ENCODE peak calls at places on chromosome 20, in eight cellular contexts. One of them, this sample, is unnamed.

GRCh38 chr20:5535211-5535756 is 214.9 kb upstream of the SHLD1 start:
- DNase-seq in H7: no peak
- DNase-seq in fibroblast of lung: peak; percentile 97
- DNase-seq in LoVo: no peak
- DNase-seq in heart right ventricle: no peak
- DNase-seq in SW 1271: no peak
- DNase-seq in left cardiac atrium: no peak
- DNase-seq in hypothalamus: no peak
- DNase-seq in this sample: no peak

GRCh38 chr20:38658879-38659612 is 57.4 kb downstream of the ARHGAP40 start:
- DNase-seq in left cardiac atrium: peak; percentile 29
- DNase-seq in H7: peak; percentile 85
- DNase-seq in heart right ventricle: no peak
- DNase-seq in hypothalamus: peak; percentile 40
- DNase-seq in fibroblast of lung: no peak
- DNase-seq in LoVo: peak; percentile 37
- DNase-seq in SW 1271: peak; percentile 53
- DNase-seq in this sample: peak; percentile 32

GRCh38 chr20:43457640-43458421 is at the start of gene SRSF6:
- DNase-seq in H7: peak; percentile 93
- DNase-seq in fibroblast of lung: peak; percentile 92
- DNase-seq in heart right ventricle: peak; percentile 94
- DNase-seq in LoVo: peak; percentile 87
- DNase-seq in hypothalamus: peak; percentile 94
- DNase-seq in SW 1271: peak; percentile 90
- DNase-seq in left cardiac atrium: peak; percentile 97
- DNase-seq in this sample: peak; percentile 95

GRCh38 chr20:17969276-17969883 is 562 bp downstream of the MGME1 start:
- DNase-seq in heart right ventricle: peak; percentile 37
- DNase-seq in LoVo: peak; percentile 60
- DNase-seq in left cardiac atrium: no peak
- DNase-seq in SW 1271: peak; percentile 75
- DNase-seq in fibroblast of lung: peak; percentile 37
- DNase-seq in hypothalamus: peak; percentile 29
- DNase-seq in H7: peak; percentile 50
- DNase-seq in this sample: no peak

GRCh38 chr20:15011631-15012030 is 674.2 kb upstream of the FLRT3 start:
- DNase-seq in fibroblast of lung: no peak
- DNase-seq in H7: no peak
- DNase-seq in hypothalamus: no peak
- DNase-seq in left cardiac atrium: no peak
- DNase-seq in heart right ventricle: no peak
- DNase-seq in LoVo: no peak
- DNase-seq in SW 1271: no peak
- DNase-seq in this sample: no peak

GRCh38 chr20:61608275-61609085 is 356.4 kb downstream of the CDH4 start:
- DNase-seq in SW 1271: no peak
- DNase-seq in hypothalamus: no peak
- DNase-seq in fibroblast of lung: peak; percentile 25
- DNase-seq in heart right ventricle: no peak
- DNase-seq in H7: peak; percentile 87
- DNase-seq in left cardiac atrium: no peak
- DNase-seq in LoVo: peak; percentile 18
- DNase-seq in this sample: no peak

GRCh38 chr20:38143646-38144554 is 21.2 kb downstream of the TGM2 start:
- DNase-seq in SW 1271: peak; percentile 78
- DNase-seq in left cardiac atrium: peak; percentile 67
- DNase-seq in LoVo: peak; percentile 82
- DNase-seq in hypothalamus: no peak
- DNase-seq in heart right ventricle: peak; percentile 57
- DNase-seq in fibroblast of lung: peak; percentile 70
- DNase-seq in H7: no peak
- DNase-seq in this sample: no peak

GRCh38 chr20:32558526-32558925 is 26.6 kb downstream of the NOL4L start:
- DNase-seq in fibroblast of lung: no peak
- DNase-seq in left cardiac atrium: no peak
- DNase-seq in heart right ventricle: no peak
- DNase-seq in SW 1271: no peak
- DNase-seq in hypothalamus: no peak
- DNase-seq in H7: peak; percentile 77
- DNase-seq in LoVo: no peak
- DNase-seq in this sample: no peak

GRCh38 chr20:63215101-63216040 is 560 bp downstream of the YTHDF1 start:
- DNase-seq in SW 1271: peak; percentile 60
- DNase-seq in fibroblast of lung: peak; percentile 64
- DNase-seq in hypothalamus: no peak
- DNase-seq in LoVo: peak; percentile 60
- DNase-seq in left cardiac atrium: no peak
- DNase-seq in heart right ventricle: no peak
- DNase-seq in H7: peak; percentile 91
- DNase-seq in this sample: no peak

GRCh38 chr20:5400164-5400762 is 83.5 kb upstream of the PROKR2 start:
- DNase-seq in left cardiac atrium: no peak
- DNase-seq in SW 1271: no peak
- DNase-seq in fibroblast of lung: peak; percentile 2
- DNase-seq in hypothalamus: no peak
- DNase-seq in H7: peak; percentile 19
- DNase-seq in heart right ventricle: peak; percentile 6
- DNase-seq in LoVo: peak; percentile 19
- DNase-seq in this sample: no peak

GRCh38 chr20:51636123-51636522 is 93.6 kb upstream of the NFATC2 start:
- DNase-seq in left cardiac atrium: no peak
- DNase-seq in H7: no peak
- DNase-seq in heart right ventricle: no peak
- DNase-seq in SW 1271: peak; percentile 48
- DNase-seq in LoVo: no peak
- DNase-seq in fibroblast of lung: no peak
- DNase-seq in hypothalamus: no peak
- DNase-seq in this sample: no peak

GRCh38 chr20:25623225-25623735 is 534 bp downstream of the NANP start:
- DNase-seq in LoVo: no peak
- DNase-seq in hypothalamus: peak; percentile 18
- DNase-seq in fibroblast of lung: no peak
- DNase-seq in SW 1271: peak; percentile 49
- DNase-seq in left cardiac atrium: peak; percentile 60
- DNase-seq in H7: peak; percentile 66
- DNase-seq in heart right ventricle: peak; percentile 22
- DNase-seq in this sample: peak; percentile 18

GRCh38 chr20:17615645-17616479 is 46.0 kb downstream of the DSTN start:
- DNase-seq in heart right ventricle: no peak
- DNase-seq in H7: peak; percentile 31
- DNase-seq in fibroblast of lung: no peak
- DNase-seq in hypothalamus: no peak
- DNase-seq in left cardiac atrium: no peak
- DNase-seq in LoVo: no peak
- DNase-seq in SW 1271: no peak
- DNase-seq in this sample: no peak

GRCh38 chr20:4008877-4009276 is 6.5 kb downstream of the RNF24 start:
- DNase-seq in LoVo: no peak
- DNase-seq in SW 1271: no peak
- DNase-seq in fibroblast of lung: no peak
- DNase-seq in left cardiac atrium: no peak
- DNase-seq in H7: no peak
- DNase-seq in hypothalamus: no peak
- DNase-seq in heart right ventricle: no peak
- DNase-seq in this sample: no peak

GRCh38 chr20:32761831-32762753 is at the start of gene DNMT3B:
- DNase-seq in SW 1271: peak; percentile 78
- DNase-seq in left cardiac atrium: peak; percentile 83
- DNase-seq in hypothalamus: peak; percentile 69
- DNase-seq in LoVo: peak; percentile 73
- DNase-seq in heart right ventricle: peak; percentile 85
- DNase-seq in fibroblast of lung: peak; percentile 74
- DNase-seq in H7: peak; percentile 100
- DNase-seq in this sample: peak; percentile 72

GRCh38 chr20:17469631-17470030 is 61.5 kb downstream of the BFSP1 start:
- DNase-seq in LoVo: no peak
- DNase-seq in fibroblast of lung: no peak
- DNase-seq in SW 1271: no peak
- DNase-seq in heart right ventricle: no peak
- DNase-seq in left cardiac atrium: no peak
- DNase-seq in hypothalamus: no peak
- DNase-seq in H7: no peak
- DNase-seq in this sample: no peak